ENCODE peak calls at places on chromosomes 5 and 9, in nine cellular contexts. P is A549, R is adrenal gland, U is stomach, G is IMR-90, S is gastrocnemius medialis, V is breast epithelium, Q is right lobe of liver, T is HepG2. M is an unnamed sample.

GRCh38 chr9:95771556-95772280 is 103.8 kb upstream of the ERCC6L2 start:
- DNase-seq in U (peak), P (no peak), R (no peak), S (no peak), G (peak), V (no peak), Q (no peak), T (peak), M (peak)

GRCh38 chr5:78496373-78496772 is 136.0 kb downstream of the SCAMP1 start:
- DNase-seq in T (peak), G (peak), R (no peak), Q (no peak), U (peak), P (no peak), V (no peak), S (no peak), M (no peak)

GRCh38 chr9:99964336-99964735 is 57.9 kb downstream of the STX17 start:
- DNase-seq in G (peak), P (no peak), U (no peak), R (no peak), T (no peak), S (no peak), V (no peak), Q (no peak), M (no peak)

GRCh38 chr9:89729954-89730530 is 125.2 kb downstream of the GADD45G start:
- DNase-seq in T (no peak), P (no peak), S (no peak), Q (no peak), R (no peak), U (no peak), V (no peak), G (no peak), M (no peak)

GRCh38 chr9:19181002-19181401 is 49.5 kb upstream of the DENND4C start:
- DNase-seq in T (no peak), S (no peak), U (no peak), G (no peak), R (no peak), P (no peak), V (no peak), Q (no peak), M (no peak)

GRCh38 chr9:130755377-130756007 is 61.9 kb downstream of the EXOSC2 start:
- DNase-seq in Q (no peak), G (no peak), S (no peak), U (no peak), T (no peak), P (no peak), R (peak), V (no peak), M (no peak)

GRCh38 chr5:55994502-55994997 is at the start of gene IL6ST:
- DNase-seq in G (peak), U (peak), V (peak), T (peak), P (peak), R (peak), Q (no peak), S (peak), M (no peak)

GRCh38 chr5:164672190-164672589 is 1166.8 kb downstream of the MAT2B start:
- DNase-seq in T (no peak), V (no peak), U (no peak), P (no peak), R (no peak), S (no peak), Q (no peak), G (no peak), M (no peak)

GRCh38 chr5:126395198-126395597 is 28.0 kb upstream of the GRAMD2B start:
- DNase-seq in U (no peak), Q (no peak), S (no peak), P (no peak), R (no peak), V (no peak), G (peak), T (no peak), M (no peak)

GRCh38 chr5:395921-396714 is 46.9 kb upstream of the EXOC3 start:
- DNase-seq in G (no peak), V (no peak), R (no peak), Q (no peak), P (no peak), U (no peak), S (no peak), T (no peak), M (peak)

GRCh38 chr5:93924628-93925027 is 183.2 kb upstream of the POU5F2 start:
- DNase-seq in G (peak), V (no peak), S (no peak), R (no peak), T (no peak), Q (no peak), P (no peak), U (no peak), M (no peak)

GRCh38 chr5:78889759-78890158 is 95.4 kb downstream of the ARSB start:
- DNase-seq in Q (no peak), S (no peak), T (no peak), P (no peak), U (no peak), R (no peak), V (no peak), G (peak), M (no peak)

GRCh38 chr5:176151286-176151685 is 86.9 kb upstream of the SIMC1 start:
- DNase-seq in G (peak), V (no peak), S (no peak), T (no peak), P (no peak), U (no peak), Q (no peak), R (no peak), M (no peak)

GRCh38 chr5:174839196-174839595 is 114.8 kb downstream of the MSX2 start:
- DNase-seq in S (no peak), U (no peak), Q (no peak), V (no peak), R (no peak), T (no peak), P (no peak), G (no peak), M (no peak)

GRCh38 chr5:1125030-1125357 is 13.1 kb upstream of the SLC12A7 start:
- DNase-seq in P (no peak), G (peak), V (no peak), T (no peak), Q (no peak), S (peak), R (no peak), U (no peak), M (peak)

GRCh38 chr5:16992006-16992405 is 55.9 kb upstream of the MYO10 start:
- DNase-seq in S (no peak), T (no peak), G (peak), U (no peak), R (no peak), Q (no peak), V (no peak), P (no peak), M (no peak)

GRCh38 chr5:88509403-88509802 is 240.8 kb upstream of the TMEM161B start:
- DNase-seq in P (no peak), Q (no peak), T (no peak), R (no peak), G (no peak), V (no peak), U (no peak), S (no peak), M (no peak)

GRCh38 chr9:84761137-84761808 is 91.7 kb downstream of the NTRK2 start:
- DNase-seq in G (no peak), T (no peak), S (no peak), U (no peak), V (no peak), R (no peak), P (no peak), Q (no peak), M (no peak)

GRCh38 chr5:151029179-151029855 is 8.9 kb downstream of the GPX3 start:
- DNase-seq in U (no peak), T (no peak), S (no peak), Q (no peak), V (no peak), P (no peak), G (no peak), R (no peak), M (no peak)

GRCh38 chr5:56303511-56303910 is 70.4 kb upstream of the ANKRD55 start:
- DNase-seq in V (no peak), G (no peak), Q (no peak), U (no peak), P (no peak), R (no peak), S (no peak), T (no peak), M (no peak)

GRCh38 chr5:67209141-67209771 is 12.7 kb upstream of the CD180 start:
- DNase-seq in R (peak), V (peak), T (peak), S (peak), U (peak), P (peak), G (peak), Q (peak), M (peak)

GRCh38 chr9:27541740-27542139 is 12.1 kb upstream of the MOB3B start:
- DNase-seq in R (no peak), P (no peak), S (no peak), V (no peak), T (no peak), U (no peak), Q (no peak), G (no peak), M (no peak)

GRCh38 chr5:96807099-96807654 is 568 bp downstream of the ERAP1 start:
- DNase-seq in S (peak), Q (peak), G (peak), T (peak), U (peak), V (peak), R (peak), P (peak), M (peak)

GRCh38 chr5:135127604-135128240 is 93.7 kb upstream of the PITX1 start:
- DNase-seq in P (peak), S (no peak), U (peak), T (peak), R (no peak), V (no peak), G (peak), Q (no peak), M (no peak)

GRCh38 chr9:108056083-108056804 is 566.7 kb upstream of the KLF4 start:
- DNase-seq in V (no peak), Q (no peak), G (peak), S (no peak), T (no peak), U (no peak), P (no peak), R (no peak), M (no peak)

GRCh38 chr5:31193591-31194457 is at the start of gene CDH6:
- DNase-seq in S (no peak), P (peak), U (no peak), Q (peak), R (peak), V (no peak), G (peak), T (no peak), M (no peak)

GRCh38 chr5:9239071-9239470 is 306.8 kb downstream of the SEMA5A start:
- DNase-seq in U (no peak), G (peak), T (no peak), S (no peak), V (no peak), R (no peak), P (no peak), Q (no peak), M (no peak)

GRCh38 chr9:77575785-77576184 is 72.3 kb downstream of the GNA14 start:
- DNase-seq in S (no peak), Q (no peak), U (no peak), R (no peak), T (no peak), G (peak), P (no peak), V (no peak), M (no peak)

GRCh38 chr9:85038061-85038460 is 368.5 kb downstream of the NTRK2 start:
- DNase-seq in Q (no peak), V (no peak), P (no peak), T (no peak), G (no peak), S (no peak), R (no peak), U (no peak), M (no peak)

GRCh38 chr5:170363671-170364070 is 25.5 kb downstream of the KCNMB1 start:
- DNase-seq in T (no peak), G (no peak), U (no peak), R (peak), S (no peak), V (no peak), Q (no peak), P (no peak), M (no peak)

GRCh38 chr5:132012385-132013005 is 1.0 kb upstream of the ACSL6 start:
- DNase-seq in Q (peak), T (peak), G (peak), S (peak), V (peak), P (no peak), R (peak), U (peak), M (peak)

GRCh38 chr9:134820901-134821300 is 59.7 kb upstream of the FCN2 start:
- DNase-seq in U (no peak), G (no peak), R (no peak), V (no peak), T (no peak), S (no peak), P (no peak), Q (no peak), M (no peak)

GRCh38 chr9:33943389-33943788 is 105.3 kb downstream of the UBAP2 start:
- DNase-seq in G (no peak), V (no peak), Q (no peak), U (no peak), T (no peak), R (no peak), S (no peak), P (no peak), M (no peak)

GRCh38 chr9:105510024-105510423 is 47.9 kb upstream of the FKTN start:
- DNase-seq in P (no peak), R (no peak), G (peak), U (no peak), Q (no peak), S (no peak), T (no peak), V (no peak), M (no peak)

GRCh38 chr9:108149346-108149745 is 659.8 kb upstream of the KLF4 start:
- DNase-seq in U (no peak), G (no peak), R (no peak), P (no peak), S (no peak), V (no peak), Q (no peak), T (no peak), M (no peak)

DNA sequence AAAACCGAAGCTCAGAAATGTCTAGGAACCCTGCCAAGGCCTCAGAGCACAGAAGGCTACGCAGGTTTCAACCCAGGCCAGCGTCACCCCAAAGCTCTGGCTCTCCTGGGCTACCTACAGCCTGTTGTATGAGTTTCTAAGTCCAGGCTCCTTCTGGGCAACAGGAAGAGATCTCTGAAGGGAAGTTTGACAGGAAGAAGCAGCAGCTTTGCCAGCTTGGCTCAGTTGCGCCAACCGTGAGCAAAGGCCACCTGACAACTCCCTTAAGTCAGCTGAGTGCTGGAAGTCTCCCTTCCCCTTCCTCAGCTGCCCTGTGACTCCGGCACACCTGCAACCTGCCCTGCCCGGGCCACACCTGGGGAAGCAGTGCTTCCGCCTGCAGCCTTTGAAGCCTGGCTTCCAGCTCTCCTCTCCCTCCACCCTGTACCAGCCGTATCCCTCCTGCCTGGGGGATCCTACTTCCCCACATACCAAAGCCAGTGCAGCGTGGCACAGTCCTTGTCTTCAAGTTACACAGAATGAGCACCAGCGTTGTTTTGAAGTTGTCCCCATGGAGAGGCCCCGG is 36.7 kb downstream of the SHB start:
- DNase-seq in R (no peak), T (no peak), Q (peak), G (no peak), V (no peak), P (no peak), U (peak), S (no peak), M (peak)
- H3K27ac ChIP-seq in R (no peak), T (peak), Q (peak), G (peak), V (peak), P (peak), U (peak), S (no peak), M (peak)

GRCh38 chr5:111928501-111928900 is 171.5 kb upstream of the NREP start:
- DNase-seq in U (no peak), R (no peak), V (no peak), Q (no peak), P (no peak), S (no peak), G (no peak), T (no peak), M (no peak)
- H3K4me3 ChIP-seq in U (no peak), R (no peak), V (no peak), Q (no peak), P (no peak), S (no peak), G (no peak), T (no peak), M (no peak)

DNA sequence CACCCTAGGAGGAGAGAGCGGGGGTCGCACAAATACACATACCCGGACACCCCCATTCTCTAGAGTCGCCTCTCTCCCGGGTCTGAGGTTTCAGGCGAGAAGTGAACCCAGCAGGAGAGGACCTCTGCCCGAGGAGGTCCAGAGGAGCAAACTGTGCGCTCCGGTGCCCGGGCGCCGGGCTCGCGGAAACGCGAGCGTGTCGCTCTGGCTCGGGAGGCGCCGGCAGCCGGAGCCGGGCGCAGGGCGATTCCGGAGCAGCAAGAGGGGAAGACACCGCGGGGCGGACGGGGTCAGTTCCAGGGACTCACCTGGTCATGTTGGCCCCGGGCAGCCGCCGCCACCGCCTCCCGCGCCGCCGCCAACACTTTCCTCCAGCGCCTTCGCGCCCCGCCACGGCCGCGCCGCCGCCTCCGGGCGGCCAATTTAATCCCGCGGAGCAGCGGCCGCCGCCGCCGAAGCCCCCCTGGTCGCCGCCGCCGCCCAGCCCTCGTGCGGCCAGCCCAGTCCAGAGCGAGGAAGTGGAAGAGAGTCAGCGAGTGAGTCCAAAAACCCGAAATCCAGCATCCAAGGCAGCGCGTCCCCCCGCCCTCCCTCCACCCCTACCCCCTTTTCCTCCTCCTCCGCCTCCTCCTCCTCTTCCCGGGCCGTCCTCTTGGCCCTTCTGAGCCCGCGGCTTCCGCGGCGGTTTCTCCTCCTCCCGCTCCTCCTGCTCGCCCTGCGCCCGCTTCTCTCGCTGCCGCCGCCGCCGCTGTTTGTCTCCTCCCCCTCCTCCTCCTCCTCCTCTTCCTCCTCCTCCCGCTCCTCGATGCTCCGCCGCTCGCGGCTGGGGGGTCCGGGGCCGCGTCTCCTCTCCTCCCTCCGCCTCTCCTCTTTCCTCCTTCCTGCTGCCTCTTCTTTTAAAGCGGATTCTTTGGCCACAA is 1058.0 kb upstream of the DMAC1 start:
- DNase-seq in Q (peak), G (no peak), T (no peak), S (peak), U (peak), P (no peak), V (no peak), R (peak), M (peak)
- TF ChIP-seq POLR2A in Q (no peak), G (no peak), T (no peak), S (no peak), U (no peak), P (no peak), V (no peak), R (no peak), M (no peak)

GRCh38 chr5:154770111-154770510 is 14.9 kb downstream of the LARP1 start:
- DNase-seq in T (no peak), P (no peak), G (no peak), S (no peak), V (no peak), R (no peak), Q (no peak), U (no peak), M (no peak)
- H3K27ac ChIP-seq in T (no peak), P (no peak), G (no peak), S (peak), V (peak), R (peak), Q (no peak), U (peak), M (no peak)

GRCh38 chr9:127340721-127341120 is 56.2 kb upstream of the SLC2A8 start:
- DNase-seq in R (no peak), G (no peak), V (no peak), U (no peak), P (no peak), Q (no peak), S (peak), T (no peak), M (no peak)

GRCh38 chr9:127336708-127337352 is 60.1 kb upstream of the SLC2A8 start:
- DNase-seq in R (peak), G (peak), T (peak), S (peak), Q (peak), U (peak), P (peak), V (peak), M (peak)

GRCh38 chr9:127341152-127341551 is 55.8 kb upstream of the SLC2A8 start:
- DNase-seq in V (no peak), P (no peak), T (no peak), G (no peak), U (no peak), S (no peak), R (no peak), Q (no peak), M (peak)

GRCh38 chr9:127333326-127334064 is 63.5 kb upstream of the SLC2A8 start:
- DNase-seq in G (no peak), V (no peak), R (peak), S (peak), U (no peak), Q (no peak), P (no peak), T (no peak), M (no peak)

DNA sequence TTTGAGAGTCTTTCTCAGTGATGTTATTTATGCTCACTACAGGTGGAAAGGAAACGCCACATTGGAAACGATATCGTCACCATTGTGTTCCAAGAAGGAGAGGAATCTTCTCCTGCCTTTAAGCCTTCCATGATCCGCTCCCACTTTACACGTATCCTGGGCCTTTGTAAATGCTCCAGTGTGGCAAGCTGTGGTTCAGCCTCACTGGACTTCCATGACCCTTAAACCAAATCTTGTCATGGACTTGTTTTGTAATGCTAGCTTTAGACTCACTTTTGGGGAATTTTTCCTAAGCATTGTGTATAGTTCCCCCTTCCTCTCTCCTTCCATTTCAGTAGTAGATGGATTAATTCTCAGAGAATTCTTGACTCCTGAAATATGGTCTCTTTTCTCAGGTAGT is 60.9 kb upstream of the SLC2A8 start:
- DNase-seq in R (no peak), V (no peak), T (no peak), P (no peak), U (no peak), Q (no peak), S (no peak), G (peak), M (no peak)
- H3K4me3 ChIP-seq in R (no peak), V (no peak), T (no peak), P (no peak), U (no peak), Q (no peak), S (no peak), G (no peak), M (no peak)

GRCh38 chr5:141640051-141640415 is 3.2 kb downstream of the RELL2 start:
- DNase-seq in P (no peak), R (no peak), Q (no peak), V (no peak), G (no peak), U (no peak), S (no peak), T (no peak), M (no peak)
- TF ChIP-seq POLR2A in P (no peak), R (no peak), Q (no peak), V (no peak), G (no peak), U (no peak), S (no peak), T (no peak), M (no peak)

GRCh38 chr9:112750111-112750766 is at the start of gene SNX30:
- DNase-seq in R (peak), T (peak), Q (peak), V (peak), P (peak), U (peak), S (peak), G (peak), M (peak)
- H3K27ac ChIP-seq in R (peak), T (peak), Q (peak), V (peak), P (peak), U (peak), S (peak), G (peak), M (peak)